ENCODE peak calls at places on chromosomes 12 and 14, in eight cellular contexts. I is right atrium auricular region; K is CD8-positive, alpha-beta T cell; D is heart left ventricle; G is GM23338; O is heart right ventricle; X is pancreas; T is neural progenitor cell. Z is an unnamed sample.

GRCh38 chr14:63286071-63286470 is 32.7 kb downstream of the GPHB5 start:
- DNase-seq in I (no peak), T (no peak), D (no peak), O (no peak), G (no peak), K (no peak), X (no peak), Z (no peak)

GRCh38 chr12:106645074-106645421 is 62.2 kb downstream of the RFX4 start:
- DNase-seq in O (peak), D (no peak), K (no peak), T (no peak), G (no peak), I (peak), X (peak), Z (peak)

GRCh38 chr14:26276757-26277156 is 321.1 kb downstream of the NOVA1 start:
- DNase-seq in T (peak), X (no peak), K (no peak), I (no peak), D (no peak), G (peak), O (no peak), Z (no peak)

GRCh38 chr14:103391048-103391447 is 5.8 kb downstream of the MARK3 start:
- DNase-seq in G (peak), X (no peak), K (peak), I (peak), D (no peak), O (no peak), T (peak), Z (peak)

GRCh38 chr12:121525411-121525810 is 55.4 kb downstream of the KDM2B start:
- DNase-seq in X (no peak), K (no peak), G (no peak), D (peak), O (no peak), I (no peak), T (no peak), Z (no peak)

GRCh38 chr14:55625481-55625880 is 45.5 kb downstream of the KTN1 start:
- DNase-seq in K (no peak), O (no peak), G (no peak), I (no peak), D (no peak), X (no peak), T (no peak), Z (no peak)

GRCh38 chr12:96213869-96214268 is 19.7 kb downstream of the ELK3 start:
- DNase-seq in G (no peak), D (no peak), O (no peak), T (no peak), I (peak), K (no peak), X (no peak), Z (no peak)

GRCh38 chr14:36955376-36955775 is 217.0 kb downstream of the SLC25A21 start:
- DNase-seq in K (no peak), D (no peak), I (no peak), T (no peak), X (no peak), O (no peak), G (no peak), Z (no peak)

GRCh38 chr12:87163122-87163521 is 866.1 kb downstream of the C12orf50 start:
- DNase-seq in O (no peak), T (peak), I (no peak), K (no peak), D (no peak), G (no peak), X (no peak), Z (no peak)

GRCh38 chr14:92122761-92123160 is 992 bp downstream of the CPSF2 start:
- DNase-seq in X (no peak), D (no peak), K (no peak), G (no peak), I (no peak), O (no peak), T (no peak), Z (no peak)

GRCh38 chr12:4118017-4118510 is 155.5 kb upstream of the CCND2 start:
- DNase-seq in K (no peak), X (no peak), I (peak), D (no peak), G (no peak), O (peak), T (no peak), Z (no peak)

GRCh38 chr12:64269161-64269560 is 47.1 kb upstream of the KICS2 start:
- DNase-seq in X (no peak), T (no peak), G (no peak), I (no peak), D (no peak), O (no peak), K (no peak), Z (no peak)

GRCh38 chr14:44505588-44505987 is 1.5 kb downstream of the FSCB start:
- DNase-seq in X (no peak), O (no peak), D (no peak), G (peak), I (no peak), T (no peak), K (no peak), Z (no peak)

GRCh38 chr14:51308872-51309271 is 68.8 kb downstream of the TMX1 start:
- DNase-seq in G (no peak), I (no peak), X (no peak), O (no peak), D (no peak), T (no peak), K (no peak), Z (no peak)

GRCh38 chr12:106883421-106883820 is 72.3 kb upstream of the TMEM263 start:
- DNase-seq in D (no peak), I (no peak), X (no peak), K (no peak), G (no peak), O (no peak), T (no peak), Z (no peak)

GRCh38 chr14:104246401-104247335 is 108.3 kb downstream of the KIF26A start:
- DNase-seq in X (peak), O (no peak), G (no peak), T (no peak), K (no peak), D (no peak), I (no peak), Z (no peak)

GRCh38 chr12:119178544-119179334 is at the start of gene HSPB8:
- DNase-seq in X (peak), T (peak), O (peak), D (peak), I (peak), K (no peak), G (peak), Z (peak)

GRCh38 chr12:131773582-131774221 is 54.5 kb upstream of the MMP17 start:
- DNase-seq in I (no peak), O (no peak), T (no peak), G (peak), K (peak), X (no peak), D (no peak), Z (no peak)

GRCh38 chr14:69719501-69719951 is 47.4 kb upstream of the SRSF5 start:
- DNase-seq in K (no peak), G (no peak), D (no peak), I (peak), O (no peak), X (no peak), T (peak), Z (no peak)

GRCh38 chr12:58252914-58253313 is 311.5 kb downstream of the ATP23 start:
- DNase-seq in K (no peak), T (no peak), X (no peak), O (no peak), D (no peak), G (no peak), I (no peak), Z (no peak)

GRCh38 chr12:64780220-64780530 is 21.0 kb upstream of the GNS start:
- DNase-seq in I (no peak), D (no peak), X (no peak), G (no peak), T (peak), O (no peak), K (no peak), Z (no peak)

GRCh38 chr12:72273499-72273837 is 1.3 kb downstream of the TRHDE start:
- DNase-seq in K (no peak), I (no peak), D (no peak), G (peak), X (peak), T (peak), O (no peak), Z (no peak)

GRCh38 chr12:12349711-12350665 is at the start of gene MANSC1:
- DNase-seq in I (peak), T (peak), X (peak), D (peak), O (peak), G (peak), K (peak), Z (no peak)

GRCh38 chr14:24892730-24893059 is 157.3 kb downstream of the STXBP6 start:
- DNase-seq in G (peak), I (no peak), O (no peak), D (no peak), T (no peak), X (no peak), K (no peak), Z (no peak)

GRCh38 chr14:32033516-32033915 is 43.6 kb upstream of the ARHGAP5 start:
- DNase-seq in G (no peak), D (no peak), K (no peak), I (no peak), T (no peak), O (no peak), X (no peak), Z (no peak)

GRCh38 chr12:4664111-4664510 is 15.2 kb downstream of the NDUFA9 start:
- DNase-seq in D (no peak), T (no peak), I (no peak), K (no peak), O (no peak), X (no peak), G (no peak), Z (no peak)

GRCh38 chr14:68522510-68523325 is 270.1 kb downstream of the ZFP36L1 start:
- DNase-seq in G (no peak), K (no peak), T (peak), I (peak), X (no peak), O (no peak), D (no peak), Z (no peak)

GRCh38 chr14:104037903-104038302 is 47.6 kb upstream of the ASPG start:
- DNase-seq in O (peak), D (no peak), T (no peak), K (no peak), G (no peak), I (no peak), X (no peak), Z (no peak)

GRCh38 chr14:102316048-102316745 is 3.3 kb upstream of the ZNF839 start:
- DNase-seq in K (no peak), I (no peak), O (no peak), X (no peak), D (peak), G (no peak), T (peak), Z (peak)

GRCh38 chr12:131619736-131620506 is 91.0 kb upstream of the SFSWAP start:
- DNase-seq in T (no peak), X (peak), K (no peak), O (no peak), I (no peak), D (no peak), G (no peak), Z (no peak)

GRCh38 chr14:75417674-75418073 is 10.1 kb upstream of the JDP2 start:
- DNase-seq in G (no peak), T (no peak), K (no peak), I (no peak), X (no peak), O (no peak), D (no peak), Z (no peak)

GRCh38 chr14:75427126-75427481 is 718 bp upstream of the JDP2 start:
- DNase-seq in O (peak), D (no peak), T (peak), G (no peak), X (peak), K (no peak), I (no peak), Z (no peak)

GRCh38 chr12:72272731-72273498 is 745 bp downstream of the TRHDE start:
- DNase-seq in K (no peak), X (peak), D (no peak), I (no peak), T (peak), O (peak), G (peak), Z (no peak)

GRCh38 chr12:109621864-109622485 is 48.4 kb downstream of the MVK start:
- DNase-seq in T (peak), O (no peak), I (no peak), X (no peak), G (peak), D (no peak), K (no peak), Z (no peak)

GRCh38 chr14:84465890-84466289 is 1064.1 kb upstream of the FLRT2 start:
- DNase-seq in I (no peak), O (no peak), K (no peak), T (no peak), G (no peak), X (no peak), D (no peak), Z (no peak)

GRCh38 chr12:51938744-51939143 is 12.8 kb upstream of the ACVR1B start:
- DNase-seq in X (no peak), K (no peak), I (no peak), O (no peak), D (no peak), G (no peak), T (no peak), Z (no peak)

GRCh38 chr12:70451528-70451927 is 85.4 kb downstream of the KCNMB4 start:
- DNase-seq in O (no peak), D (no peak), K (no peak), X (no peak), T (no peak), G (no peak), I (no peak), Z (no peak)

GRCh38 chr12:125093681-125094025 is 28.4 kb downstream of the AACS start:
- DNase-seq in T (no peak), D (no peak), K (no peak), G (no peak), X (no peak), I (no peak), O (no peak), Z (peak)

GRCh38 chr12:7130537-7130790 is 293 bp downstream of the CLSTN3 start:
- DNase-seq in D (no peak), T (no peak), I (no peak), K (no peak), G (peak), O (no peak), X (no peak), Z (no peak)
- H3K27ac ChIP-seq in D (peak), T (no peak), I (peak), K (peak), G (no peak), O (peak), X (peak), Z (peak)

DNA sequence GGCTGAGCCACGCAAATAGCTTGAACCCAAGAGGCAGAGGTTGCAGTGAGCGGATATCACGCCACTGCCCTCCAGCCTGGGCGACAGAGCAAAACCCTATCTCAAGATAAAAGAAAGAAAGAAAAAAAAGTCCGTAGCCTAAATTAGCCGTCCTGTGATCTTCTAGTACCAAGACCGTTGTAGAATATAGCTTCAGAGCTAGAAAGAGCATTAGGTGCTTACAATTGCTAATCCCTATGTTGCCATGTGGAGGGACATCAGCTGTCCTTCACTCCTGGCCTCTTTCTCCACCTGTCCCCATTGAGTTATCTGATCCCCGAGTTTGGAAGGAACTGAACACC is 1.2 kb downstream of the CDKN3 start:
- DNase-seq in K (no peak), T (no peak), O (no peak), G (no peak), X (no peak), I (no peak), D (no peak), Z (no peak)
- H3K4me3 ChIP-seq in K (no peak), T (peak), O (peak), G (peak), X (no peak), I (no peak), D (peak), Z (no peak)

GRCh38 chr12:17148706-17149105 is 542.7 kb upstream of the LMO3 start:
- DNase-seq in T (no peak), K (no peak), G (no peak), I (no peak), O (no peak), X (no peak), D (no peak), Z (no peak)
- TF ChIP-seq CTCF in T (no peak), K (no peak), G (no peak), I (no peak), O (no peak), X (no peak), D (no peak), Z (no peak)

GRCh38 chr14:100065942-100066574 is 836 bp downstream of the EVL start:
- DNase-seq in I (no peak), K (peak), O (no peak), X (no peak), D (no peak), G (no peak), T (no peak), Z (no peak)
- H3K27ac ChIP-seq in I (peak), K (peak), O (no peak), X (no peak), D (no peak), G (no peak), T (no peak), Z (no peak)

GRCh38 chr14:23564876-23565275 is 2.7 kb downstream of the AP1G2 start:
- DNase-seq in T (no peak), K (no peak), X (no peak), D (no peak), G (no peak), O (no peak), I (no peak), Z (no peak)

GRCh38 chr14:23566782-23567185 is 807 bp downstream of the AP1G2 start:
- DNase-seq in X (no peak), O (no peak), I (no peak), D (no peak), G (no peak), K (no peak), T (peak), Z (no peak)

GRCh38 chr14:23565626-23566025 is 2.0 kb downstream of the AP1G2 start:
- DNase-seq in G (no peak), T (no peak), K (no peak), D (no peak), I (no peak), O (no peak), X (no peak), Z (no peak)

GRCh38 chr14:23567186-23568020 is at the start of gene AP1G2:
- DNase-seq in K (peak), X (peak), I (peak), O (peak), G (peak), T (peak), D (peak), Z (peak)

DNA sequence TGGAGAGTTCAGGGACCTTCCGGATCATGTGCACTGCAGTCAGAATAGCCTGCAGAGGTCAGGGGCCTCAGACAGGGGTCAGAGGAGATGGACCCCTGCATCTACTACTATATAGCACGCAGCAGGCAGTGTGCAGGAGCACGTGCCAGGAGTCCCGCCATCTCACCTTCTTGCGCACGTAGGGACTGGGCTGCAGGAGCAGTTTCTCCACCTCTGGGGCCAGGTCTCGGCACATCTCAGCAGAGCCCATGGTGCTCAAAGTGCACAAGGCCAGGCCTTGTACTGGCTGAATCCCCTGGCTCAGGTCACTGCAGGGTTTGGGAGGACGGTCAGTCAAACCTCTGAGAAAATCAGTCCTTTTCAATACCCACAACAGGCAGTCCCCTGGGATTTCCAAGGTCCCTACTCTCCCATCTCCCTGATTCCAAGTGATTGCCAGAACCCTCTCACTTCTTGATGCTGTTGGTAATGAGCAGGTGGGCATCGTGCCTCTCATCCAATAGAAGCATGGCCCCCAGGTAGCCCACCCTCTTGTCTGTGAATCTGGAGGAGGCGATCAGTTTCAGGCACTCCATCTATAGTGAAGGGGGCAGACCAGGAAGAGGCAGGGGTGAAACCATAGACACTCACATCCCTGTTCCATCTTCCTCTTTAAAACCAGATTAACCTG is 1.3 kb downstream of the AP1G2 start:
- DNase-seq in G (no peak), D (no peak), T (no peak), I (no peak), O (no peak), K (no peak), X (no peak), Z (no peak)
- H3K4me3 ChIP-seq in G (peak), D (no peak), T (peak), I (no peak), O (no peak), K (peak), X (no peak), Z (no peak)

GRCh38 chr12:76878899-76879709 is at the start of gene CSRP2:
- DNase-seq in T (peak), I (peak), O (peak), K (peak), D (peak), G (peak), X (peak), Z (peak)
- TF ChIP-seq CTCF in T (peak), I (no peak), O (peak), K (no peak), D (no peak), G (peak), X (no peak), Z (peak)